ENCODE peak calls at places on chromosomes 4 and X, in five cellular contexts. W is tibial nerve, G is PC-3, T is left ventricle myocardium inferior, K is right lobe of liver. R is an unnamed sample. For H3K4me1, the result is how much of the 10 kb centered on the place peaks cover.

GRCh38 chrX:129754266-129755024 is 15.7 kb downstream of the XPNPEP2 start:
- DNase-seq in W (no peak), G (no peak), T (no peak), K (no peak), R (no peak)

GRCh38 chrX:1658083-1658463 is 43.2 kb downstream of the ASMT start:
- DNase-seq in W (no peak), G (no peak), T (no peak), K (no peak), R (no peak)

GRCh38 chrX:130539721-130540321 is 138.0 kb downstream of the RBMX2 start:
- DNase-seq in W (peak), G (peak), T (peak), K (no peak), R (peak)

GRCh38 chr4:122584517-122584916 is 36.3 kb downstream of the IL21 start:
- DNase-seq in W (no peak), G (peak), T (no peak), K (no peak), R (no peak)

GRCh38 chr4:138645289-138645688 is 370.3 kb upstream of the NOCT start:
- DNase-seq in W (no peak), G (peak), T (no peak), K (no peak), R (no peak)

GRCh38 chr4:42151568-42152506 is 618 bp downstream of the BEND4 start:
- DNase-seq in W (no peak), G (no peak), T (no peak), K (no peak), R (no peak)

GRCh38 chrX:136198010-136198409 is 50.7 kb downstream of the FHL1 start:
- DNase-seq in W (no peak), G (no peak), T (no peak), K (no peak), R (no peak)

GRCh38 chr4:182628540-182628939 is 288.6 kb downstream of the DCTD start:
- DNase-seq in W (no peak), G (no peak), T (no peak), K (no peak), R (no peak)

GRCh38 chr4:3199661-3200422 is 49.1 kb upstream of the MSANTD1 start:
- DNase-seq in W (no peak), G (no peak), T (no peak), K (no peak), R (no peak)

GRCh38 chr4:108399610-108400265 is 220.6 kb upstream of the RPL34 start:
- DNase-seq in W (no peak), G (no peak), T (no peak), K (no peak), R (no peak)

GRCh38 chr4:48968814-48969213 is 17.3 kb upstream of the CWH43 start:
- DNase-seq in W (no peak), G (peak), T (no peak), K (no peak), R (no peak)

GRCh38 chrX:102498732-102499131 is 17.8 kb downstream of the TMSB15A start:
- DNase-seq in W (no peak), G (no peak), T (no peak), K (no peak), R (no peak)

GRCh38 chr4:94397635-94398034 is 54.1 kb upstream of the PDLIM5 start:
- DNase-seq in W (no peak), G (no peak), T (no peak), K (no peak), R (no peak)

GRCh38 chr4:154877110-154877760 is 96.2 kb downstream of the RBM46 start:
- DNase-seq in W (no peak), G (peak), T (no peak), K (no peak), R (no peak)

GRCh38 chr4:156931267-156931666 is 40.3 kb downstream of the PDGFC start:
- DNase-seq in W (no peak), G (peak), T (no peak), K (no peak), R (no peak)

GRCh38 chrX:53262918-53263394 is 18.4 kb downstream of the IQSEC2 start:
- DNase-seq in W (no peak), G (peak), T (no peak), K (no peak), R (no peak)

GRCh38 chr4:149997881-149998421 is 80.3 kb upstream of the DCLK2 start:
- DNase-seq in W (no peak), G (peak), T (no peak), K (no peak), R (no peak)

GRCh38 chrX:103376979-103377324 is 614 bp downstream of the BEX3 start:
- DNase-seq in W (no peak), G (peak), T (no peak), K (no peak), R (peak)

GRCh38 chr4:112521123-112522116 is 5.4 kb upstream of the NEUROG2 start:
- DNase-seq in W (no peak), G (no peak), T (no peak), K (no peak), R (no peak)

GRCh38 chrX:68647156-68647957 is at the start of gene STARD8:
- DNase-seq in W (peak), G (peak), T (peak), K (no peak), R (peak)

GRCh38 chr4:8478801-8479744 is 38.5 kb downstream of the TRMT44 start:
- DNase-seq in W (no peak), G (no peak), T (no peak), K (no peak), R (no peak)

GRCh38 chr4:39892988-39893692 is 84.6 kb downstream of the PDS5A start:
- DNase-seq in W (no peak), G (no peak), T (no peak), K (no peak), R (no peak)

GRCh38 chrX:133645977-133646750 is 230.9 kb upstream of the GPC4 start:
- DNase-seq in W (no peak), G (no peak), T (no peak), K (no peak), R (no peak)

GRCh38 chr4:109419679-109420078 is 13.9 kb upstream of the SEC24B start:
- DNase-seq in W (no peak), G (no peak), T (no peak), K (no peak), R (no peak)

GRCh38 chr4:65671402-65671801 is 1.1 kb upstream of the EPHA5 start:
- DNase-seq in W (no peak), G (peak), T (no peak), K (no peak), R (no peak)

GRCh38 chr4:26912810-26913209 is 52.2 kb downstream of the STIM2 start:
- DNase-seq in W (no peak), G (no peak), T (no peak), K (no peak), R (no peak)

GRCh38 chr4:118834960-118835895 is 698 bp downstream of the SEC24D start:
- DNase-seq in W (peak), G (peak), T (peak), K (peak), R (peak)

GRCh38 chrX:154541896-154542722 is 4.5 kb downstream of the G6PD start:
- DNase-seq in W (peak), G (peak), T (peak), K (peak), R (peak)

GRCh38 chr4:128068927-128069326 is 7.8 kb downstream of the LARP1B start:
- DNase-seq in W (no peak), G (peak), T (no peak), K (no peak), R (no peak)

GRCh38 chr4:154329268-154329858 is 162.2 kb downstream of the DCHS2 start:
- DNase-seq in W (no peak), G (peak), T (no peak), K (no peak), R (peak)

GRCh38 chrX:56600987-56601386 is 37.6 kb downstream of the UBQLN2 start:
- DNase-seq in W (no peak), G (no peak), T (no peak), K (no peak), R (no peak)

GRCh38 chr4:119286377-119287002 is 35.4 kb downstream of the FABP2 start:
- DNase-seq in W (peak), G (peak), T (no peak), K (no peak), R (no peak)

GRCh38 chr4:73103799-73104503 is 34.4 kb upstream of the COX18 start:
- DNase-seq in W (no peak), G (peak), T (no peak), K (no peak), R (no peak)
- H3K4me1 ChIP-seq in W (under half), G (under half), T (under half), K (under half), R (under half)

GRCh38 chr4:184893836-184894571 is 68.2 kb upstream of the ACSL1 start:
- DNase-seq in W (no peak), G (peak), T (no peak), K (no peak), R (no peak)
- H3K4me1 ChIP-seq in W (under half), G (under half), T (under half), K (under half), R (under half)

DNA sequence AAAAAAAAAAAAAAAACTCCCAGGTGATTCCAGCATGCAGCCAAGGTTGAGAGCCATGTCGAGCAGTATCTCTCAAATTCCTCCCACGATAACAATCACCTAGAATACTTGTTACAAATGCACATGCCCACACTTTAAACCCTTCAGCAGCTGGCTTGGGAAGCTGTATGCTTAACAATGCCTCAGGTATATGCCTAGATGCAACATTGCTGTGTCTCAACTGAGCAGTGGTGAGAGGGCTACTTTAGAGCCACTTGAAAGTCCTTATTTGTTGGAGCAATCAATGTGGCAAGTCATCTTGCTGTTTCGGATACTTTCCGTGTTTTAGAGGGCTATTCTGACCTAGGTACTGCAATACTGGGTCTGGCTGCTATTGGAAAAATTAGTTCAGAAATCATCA is 487.4 kb downstream of the INPP4B start:
- DNase-seq in W (no peak), G (no peak), T (no peak), K (no peak), R (no peak)
- H3K4me1 ChIP-seq in W (under half), G (under half), T (under half), K (under half), R (under half)

GRCh38 chr4:110678517-110678916 is 55.6 kb upstream of the PITX2 start:
- DNase-seq in W (no peak), G (no peak), T (no peak), K (no peak), R (no peak)

GRCh38 chr4:110682311-110682710 is 59.4 kb upstream of the PITX2 start:
- DNase-seq in W (no peak), G (no peak), T (no peak), K (no peak), R (no peak)

GRCh38 chr4:110683600-110683999 is 60.7 kb upstream of the PITX2 start:
- DNase-seq in W (no peak), G (no peak), T (no peak), K (no peak), R (no peak)

GRCh38 chr4:110680217-110680616 is 57.3 kb upstream of the PITX2 start:
- DNase-seq in W (no peak), G (no peak), T (no peak), K (no peak), R (no peak)

GRCh38 chr4:110681381-110681780 is 58.5 kb upstream of the PITX2 start:
- DNase-seq in W (no peak), G (no peak), T (no peak), K (no peak), R (no peak)
- H3K4me1 ChIP-seq in W (under half), G (under half), T (under half), K (under half), R (under half)

DNA sequence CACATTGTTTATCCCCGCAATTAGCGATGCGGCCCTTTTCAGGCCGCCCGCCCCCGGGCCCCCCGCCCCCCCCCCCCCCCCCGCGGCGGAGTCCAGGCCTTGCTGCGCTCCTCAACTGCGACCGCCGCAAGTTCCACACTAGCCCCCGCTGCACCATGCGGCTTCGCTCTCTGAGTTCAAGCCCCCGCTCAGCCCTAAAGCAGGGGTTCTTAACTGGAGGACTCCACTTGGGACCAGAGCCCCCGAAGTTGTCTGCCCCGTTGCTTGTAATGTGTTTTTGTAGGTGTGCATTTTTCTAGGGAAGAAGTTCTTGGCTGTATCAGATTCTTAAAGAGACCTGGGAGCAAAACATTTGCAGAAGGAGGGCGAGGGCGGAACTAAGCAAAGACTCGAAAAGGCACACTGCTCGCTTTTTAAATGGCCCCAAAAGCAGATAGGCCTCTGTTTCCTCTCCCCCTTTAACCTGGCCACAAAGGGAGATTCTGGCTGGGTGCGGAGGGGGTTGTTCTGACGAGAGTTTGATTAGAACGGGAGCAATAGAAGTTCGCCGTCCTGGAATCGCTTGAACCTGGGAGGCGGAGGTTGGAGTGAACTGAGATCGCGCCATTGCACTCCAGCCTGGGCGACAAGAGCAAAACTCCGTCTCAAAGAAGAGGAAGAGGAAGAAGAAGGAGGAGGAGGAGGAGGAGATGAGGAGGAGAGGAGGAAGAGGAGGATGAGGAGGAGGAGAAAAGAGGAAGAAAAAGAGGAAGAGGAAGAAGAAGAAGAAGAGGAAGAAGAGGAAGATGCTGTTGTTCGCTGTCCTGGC is 2.3 kb upstream of the MSX1 start:
- DNase-seq in W (no peak), G (no peak), T (no peak), K (no peak), R (no peak)
- H3K4me1 ChIP-seq in W (under half), G (under half), T (half or more), K (under half), R (under half)

R was measured in heart left ventricle.